ENCODE peak calls at places on chromosomes 4 and X, in six cellular contexts. E is upper lobe of right lung, K is MM.1S, J is AG10803, Y is neural progenitor cell, W is AG09309. A is an unnamed sample.

GRCh38 chrX:41970419-41970818 is 47.1 kb upstream of the CASK start:
- DNase-seq in E (no peak), K (no peak), J (no peak), Y (no peak), W (no peak), A (no peak)

GRCh38 chr4:176193898-176194297 is 1.5 kb downstream of the SPATA4 start:
- DNase-seq in E (no peak), K (no peak), J (peak; percentile 79), Y (no peak), W (peak; percentile 71), A (no peak)

GRCh38 chrX:63275127-63275526 is 76.0 kb downstream of the SPIN4 start:
- DNase-seq in E (no peak), K (peak; percentile 38), J (peak; percentile 24), Y (peak; percentile 22), W (no peak), A (peak; percentile 41)

GRCh38 chrX:29297171-29297800 is 710.0 kb downstream of the IL1RAPL1 start:
- DNase-seq in E (no peak), K (no peak), J (no peak), Y (no peak), W (no peak), A (no peak)

GRCh38 chrX:101230636-101231035 is 11.1 kb downstream of the DRP2 start:
- DNase-seq in E (no peak), K (no peak), J (peak; percentile 25), Y (no peak), W (no peak), A (no peak)

GRCh38 chr4:54110019-54110416 is 10.1 kb downstream of the GSX2 start:
- DNase-seq in E (no peak), K (no peak), J (no peak), Y (peak; percentile 43), W (no peak), A (no peak)

GRCh38 chrX:130170752-130171445 is 863 bp upstream of the RAB33A start:
- DNase-seq in E (peak; percentile 61), K (no peak), J (no peak), Y (peak; percentile 77), W (no peak), A (no peak)

GRCh38 chrX:371907-372306 is 14.8 kb downstream of the PPP2R3B start:
- DNase-seq in E (no peak), K (no peak), J (no peak), Y (peak; percentile 54), W (no peak), A (no peak)

DNA sequence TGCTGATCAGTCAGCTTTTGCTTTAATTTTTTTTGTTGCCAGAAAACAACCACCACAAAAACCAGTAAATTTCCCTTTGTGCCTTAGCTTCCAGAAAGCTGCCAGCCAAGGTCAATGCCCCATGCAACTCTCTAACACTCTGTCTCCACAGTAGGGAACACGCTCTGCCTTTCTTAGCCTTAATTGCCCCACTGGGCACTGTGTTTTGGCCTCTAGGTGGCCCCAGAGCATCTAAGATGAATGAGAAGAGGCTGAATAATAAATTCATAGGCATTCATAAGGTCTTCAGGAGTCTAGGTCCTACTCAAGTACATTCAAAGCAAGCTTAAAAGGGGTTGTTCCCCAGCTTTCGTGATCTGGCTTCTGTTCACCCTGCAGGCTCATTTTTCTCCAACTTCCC is 57.7 kb upstream of the PASD1 start:
- DNase-seq in E (no peak), K (no peak), J (peak; percentile 12), Y (peak; percentile 57), W (no peak), A (no peak)
- TF ChIP-seq CTCF in E (peak; percentile 20), K (peak; percentile 28), J (peak; percentile 46), Y (peak; percentile 60), W (no peak), A (no peak)

DNA sequence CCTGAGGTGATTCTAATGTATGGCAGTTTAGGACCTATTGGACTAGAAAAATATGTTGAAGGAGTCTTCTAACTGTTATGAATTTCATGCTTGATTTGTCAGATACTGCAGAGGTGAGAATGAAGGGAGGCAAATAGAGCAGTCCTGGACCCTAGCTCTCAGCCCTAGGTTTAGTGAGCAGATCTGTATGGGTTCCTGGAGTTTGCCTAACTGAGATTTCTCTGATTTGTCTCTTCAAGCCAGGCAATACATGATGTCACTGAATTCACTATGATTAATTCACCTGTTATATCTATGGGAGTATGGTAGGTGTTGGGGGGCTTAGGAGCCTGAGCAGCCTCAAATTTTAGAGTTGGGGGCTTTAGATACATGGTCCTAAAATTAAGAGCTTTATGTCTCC is 2.6 kb downstream of the MND1 start:
- DNase-seq in E (no peak), K (no peak), J (no peak), Y (no peak), W (no peak), A (no peak)
- H3K4me3 ChIP-seq in E (no peak overlapping the region), K (no peak overlapping the region), J (no peak overlapping the region), Y (peak overlapping the region; percentile 77), W (no peak overlapping the region), A (no peak overlapping the region)

GRCh38 chr4:45971108-45971507 is 152.7 kb downstream of the GABRG1 start:
- DNase-seq in E (no peak), K (no peak), J (no peak), Y (no peak), W (no peak), A (no peak)
- TF ChIP-seq CTCF in E (no peak), K (no peak), J (no peak), Y (no peak), W (no peak), A (no peak)

DNA sequence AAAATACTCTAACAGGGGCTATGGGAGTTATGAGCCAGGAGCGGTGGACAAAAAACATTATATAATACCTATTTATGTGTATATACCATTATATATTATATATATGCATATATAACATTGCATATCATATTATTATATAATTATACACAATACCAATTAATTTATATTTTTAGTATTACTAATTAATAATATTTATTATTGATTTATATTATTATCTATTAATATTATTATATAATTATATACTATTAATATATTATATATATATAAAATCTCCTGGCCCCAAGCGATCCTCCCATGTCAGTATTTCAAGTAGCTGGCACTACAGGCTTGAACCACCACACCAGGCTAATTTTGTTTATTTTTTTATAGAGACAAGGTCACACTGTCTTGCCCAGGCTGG is 73.8 kb upstream of the JADE1 start:
- DNase-seq in E (no peak), K (no peak), J (no peak), Y (no peak), W (no peak), A (no peak)
- H3K4me3 ChIP-seq in E (no peak overlapping the region), K (no peak overlapping the region), J (no peak overlapping the region), Y (no peak overlapping the region), W (no peak overlapping the region), A (no peak overlapping the region)